ENCODE peak calls at places on chromosomes 5 and 9, in seven cellular contexts. J, K, Z, F, L, C and I are unnamed samples.

GRCh38 chr5:135964670-135965320 is 10.0 kb upstream of the LECT2 start:
- DNase-seq in L (no peak), C (no peak), J (peak; percentile 44), F (no peak), K (peak; percentile 82), Z (no peak), I (no peak)

GRCh38 chr5:132254321-132254977 is 3.0 kb upstream of the PDLIM4 start:
- DNase-seq in J (no peak), K (no peak), F (peak; percentile 12), C (no peak), L (no peak), Z (no peak), I (peak; percentile 34)

GRCh38 chr9:134590240-134591081 is 51.1 kb upstream of the COL5A1 start:
- DNase-seq in L (no peak), J (no peak), Z (no peak), F (no peak), K (peak; percentile 49), C (no peak), I (peak; percentile 79)

GRCh38 chr5:8418049-8418426 is 549.1 kb downstream of the MTRR start:
- DNase-seq in L (no peak), F (no peak), J (no peak), C (no peak), K (no peak), Z (no peak), I (no peak)

GRCh38 chr5:140311011-140311467 is 8.1 kb upstream of the PFDN1 start:
- DNase-seq in C (peak; percentile 74), K (peak; percentile 89), J (peak; percentile 96), Z (no peak), L (no peak), F (no peak), I (no peak)

GRCh38 chr9:91063471-91063870 is 261.9 kb downstream of the SYK start:
- DNase-seq in K (no peak), L (peak; percentile 26), Z (no peak), C (no peak), F (no peak), J (no peak), I (no peak)

GRCh38 chr5:96984506-96985192 is 48.8 kb downstream of the LNPEP start:
- DNase-seq in L (no peak), F (no peak), Z (no peak), C (no peak), K (peak; percentile 74), J (peak; percentile 74), I (no peak)

GRCh38 chr5:130975299-130975698 is 189.8 kb downstream of the HINT1 start:
- DNase-seq in C (no peak), F (no peak), J (no peak), L (no peak), K (no peak), Z (no peak), I (no peak)

GRCh38 chr5:61397238-61397637 is 65.2 kb downstream of the ZSWIM6 start:
- DNase-seq in F (no peak), L (no peak), Z (no peak), K (no peak), C (no peak), J (peak; percentile 26), I (no peak)

GRCh38 chr9:21766096-21766495 is 36.3 kb upstream of the MTAP start:
- DNase-seq in C (no peak), F (no peak), K (no peak), L (no peak), J (no peak), Z (no peak), I (no peak)

GRCh38 chr5:41856644-41857491 is 13.4 kb downstream of the OXCT1 start:
- DNase-seq in L (peak; percentile 60), K (peak; percentile 83), Z (peak; percentile 89), F (peak; percentile 46), C (peak; percentile 86), J (peak; percentile 73), I (peak; percentile 80)

GRCh38 chr5:131148835-131149234 is 16.2 kb downstream of the HINT1 start:
- DNase-seq in Z (no peak), C (no peak), F (no peak), L (no peak), J (no peak), K (no peak), I (no peak)

GRCh38 chr5:113321266-113321665 is 113.5 kb downstream of the TSSK1B start:
- DNase-seq in L (no peak), K (no peak), J (no peak), F (no peak), Z (no peak), C (no peak), I (no peak)

GRCh38 chr9:94867281-94867841 is 140.9 kb downstream of the AOPEP start:
- DNase-seq in C (peak; percentile 78), J (peak; percentile 91), Z (no peak), K (peak; percentile 56), F (no peak), L (peak; percentile 13), I (no peak)

GRCh38 chr9:125425901-125426515 is 164.4 kb downstream of the GAPVD1 start:
- DNase-seq in F (no peak), K (no peak), C (no peak), J (no peak), L (no peak), Z (no peak), I (no peak)

GRCh38 chr9:101580076-101580475 is 14.7 kb downstream of the PPP3R2 start:
- DNase-seq in Z (no peak), C (no peak), F (no peak), J (no peak), K (no peak), L (no peak), I (no peak)

GRCh38 chr9:94533601-94534000 is 21.3 kb upstream of the PCAT7 start:
- DNase-seq in L (no peak), J (no peak), Z (no peak), K (no peak), C (no peak), F (no peak), I (no peak)

GRCh38 chr5:174608631-174609097 is 115.7 kb upstream of the MSX2 start:
- DNase-seq in K (no peak), Z (no peak), C (no peak), F (no peak), J (no peak), L (no peak), I (no peak)

GRCh38 chr5:179621551-179621971 is 1.9 kb downstream of the HNRNPH1 start:
- DNase-seq in F (no peak), J (no peak), C (no peak), K (no peak), Z (no peak), L (no peak), I (no peak)

GRCh38 chr5:179618923-179619554 is 4.4 kb downstream of the HNRNPH1 start:
- DNase-seq in F (no peak), K (no peak), L (no peak), J (no peak), Z (no peak), C (no peak), I (no peak)

GRCh38 chr5:179620703-179621350 is 2.6 kb downstream of the HNRNPH1 start:
- DNase-seq in F (no peak), K (no peak), Z (peak; percentile 39), J (no peak), L (no peak), C (peak; percentile 64), I (no peak)

GRCh38 chr5:179619776-179620175 is 3.7 kb downstream of the HNRNPH1 start:
- DNase-seq in F (no peak), Z (no peak), K (no peak), L (no peak), C (no peak), J (peak; percentile 52), I (no peak)

GRCh38 chr5:179620293-179620692 is 3.2 kb downstream of the HNRNPH1 start:
- DNase-seq in F (no peak), Z (peak; percentile 41), J (no peak), L (no peak), K (no peak), C (no peak), I (no peak)
- H3K9ac ChIP-seq in F (no peak overlapping the region), Z (peak overlapping the region; percentile 7), J (no peak overlapping the region), L (no peak overlapping the region), K (no peak overlapping the region), C (no peak overlapping the region), I (peak overlapping the region; percentile 99)

GRCh38 chr9:129567842-129568559 is 52.9 kb downstream of the C9orf50 start:
- DNase-seq in F (peak; percentile 86), K (peak; percentile 62), Z (no peak), J (peak; percentile 70), C (peak; percentile 76), L (peak; percentile 67), I (peak; percentile 88)
- H3K27ac ChIP-seq in F (no peak overlapping the region), K (peak overlapping the region; percentile 69), Z (no peak overlapping the region), J (peak overlapping the region; percentile 26), C (peak overlapping the region; percentile 25), L (no peak overlapping the region), I (peak overlapping the region; percentile 68)

GRCh38 chr5:124461857-124462423 is 284.5 kb downstream of the ZNF608 start:
- DNase-seq in L (no peak), F (no peak), K (no peak), C (no peak), J (no peak), Z (no peak), I (no peak)
- H3K9me3 ChIP-seq in L (peaks cover 7% of the 10 kb centered on the region), F (peaks cover 7% of the 10 kb centered on the region), K (no peaks in the 10 kb centered on the region), C (no peaks in the 10 kb centered on the region), J (peaks cover 9% of the 10 kb centered on the region), Z (no peaks in the 10 kb centered on the region), I (peaks cover 35% of the 10 kb centered on the region)

DNA sequence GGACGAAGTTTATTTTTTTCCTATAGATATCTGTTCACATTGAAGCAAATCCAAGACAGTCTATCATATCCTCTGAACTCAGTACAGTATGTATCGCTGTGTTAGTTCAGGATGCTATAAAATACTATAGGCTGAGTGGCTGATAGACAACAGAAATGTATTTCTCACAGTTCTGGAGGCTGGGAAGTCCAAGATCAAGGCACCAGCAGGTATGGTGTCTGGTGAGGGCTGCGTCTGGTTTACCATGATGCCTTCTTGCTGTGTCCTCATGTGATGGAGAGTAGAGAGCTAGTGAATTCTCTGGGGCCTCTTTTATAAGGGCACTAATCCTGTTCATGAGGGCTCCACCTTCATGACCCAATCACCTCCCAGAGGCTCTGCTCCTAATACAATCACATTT is 46.3 kb upstream of the GADD45G start:
- DNase-seq in F (no peak), K (no peak), J (no peak), C (no peak), Z (no peak), L (no peak), I (no peak)
- H3K9ac ChIP-seq in F (no peak overlapping the region), K (no peak overlapping the region), J (no peak overlapping the region), C (no peak overlapping the region), Z (no peak overlapping the region), L (no peak overlapping the region), I (no peak overlapping the region)

GRCh38 chr9:20319641-20320337 is 302.5 kb downstream of the MLLT3 start:
- DNase-seq in L (no peak), F (no peak), C (no peak), Z (no peak), J (peak; percentile 88), K (peak; percentile 30), I (no peak)
- H3K27ac ChIP-seq in L (no peak overlapping the region), F (no peak overlapping the region), C (no peak overlapping the region), Z (no peak overlapping the region), J (no peak overlapping the region), K (no peak overlapping the region), I (peak overlapping the region; percentile 64)